ENCODE peak calls at places on chromosome 13, in nine cellular contexts. S is mucosa of descending colon, C is AG10803, Q is lung, R is small intestine, P is brain microvascular endothelial cell, U is esophagus squamous epithelium, O is fibroblast of pulmonary artery, V is pancreas. M is an unnamed sample.

GRCh38 chr13:30868806-30869470 is 37.1 kb upstream of the MEDAG start:
- DNase-seq in S (no peak), C (peak; percentile 52), Q (no peak), R (no peak), P (no peak), U (no peak), O (no peak), V (no peak), M (peak; percentile 55)

GRCh38 chr13:27504126-27504525 is 53.8 kb upstream of the MTIF3 start:
- DNase-seq in S (no peak), C (no peak), Q (no peak), R (no peak), P (no peak), U (no peak), O (no peak), V (no peak), M (no peak)

GRCh38 chr13:33015275-33015674 is 948 bp upstream of the KL start:
- DNase-seq in S (no peak), C (no peak), Q (no peak), R (no peak), P (no peak), U (no peak), O (peak; percentile 31), V (no peak), M (no peak)

GRCh38 chr13:95197548-95197947 is 103.7 kb downstream of the ABCC4 start:
- DNase-seq in S (no peak), C (no peak), Q (no peak), R (no peak), P (no peak), U (no peak), O (no peak), V (no peak), M (no peak)

GRCh38 chr13:95117092-95117491 is 184.2 kb downstream of the ABCC4 start:
- DNase-seq in S (no peak), C (no peak), Q (no peak), R (no peak), P (no peak), U (no peak), O (no peak), V (no peak), M (no peak)

GRCh38 chr13:85608255-85608829 is 190.9 kb downstream of the SLITRK6 start:
- DNase-seq in S (no peak), C (no peak), Q (no peak), R (no peak), P (no peak), U (no peak), O (no peak), V (no peak), M (no peak)

GRCh38 chr13:44052843-44053607 is 173.3 kb downstream of the LACC1 start:
- DNase-seq in S (no peak), C (peak; percentile 62), Q (peak; percentile 45), R (no peak), P (peak; percentile 79), U (no peak), O (peak; percentile 79), V (no peak), M (peak; percentile 86)

GRCh38 chr13:42968906-42969305 is 23.1 kb downstream of the EPSTI1 start:
- DNase-seq in S (peak; percentile 89), C (no peak), Q (peak; percentile 52), R (peak; percentile 83), P (no peak), U (no peak), O (no peak), V (no peak), M (no peak)

GRCh38 chr13:113047587-113047986 is 58.0 kb upstream of the F7 start:
- DNase-seq in S (peak; percentile 38), C (no peak), Q (no peak), R (no peak), P (no peak), U (no peak), O (no peak), V (peak; percentile 44), M (no peak)

GRCh38 chr13:60788156-60788829 is 391.3 kb downstream of the TDRD3 start:
- DNase-seq in S (no peak), C (no peak), Q (no peak), R (peak; percentile 40), P (no peak), U (no peak), O (peak; percentile 23), V (no peak), M (no peak)

GRCh38 chr13:36288794-36289391 is 8.7 kb downstream of the CCDC169 start:
- DNase-seq in S (no peak), C (no peak), Q (no peak), R (no peak), P (no peak), U (no peak), O (no peak), V (no peak), M (no peak)

GRCh38 chr13:99610702-99611289 is 109.5 kb downstream of the TM9SF2 start:
- DNase-seq in S (no peak), C (no peak), Q (no peak), R (no peak), P (no peak), U (no peak), O (no peak), V (no peak), M (no peak)

GRCh38 chr13:28455580-28456194 is 39.2 kb downstream of the FLT1 start:
- DNase-seq in S (no peak), C (peak; percentile 23), Q (no peak), R (no peak), P (no peak), U (no peak), O (no peak), V (no peak), M (no peak)

GRCh38 chr13:111879719-111880118 is 187.2 kb upstream of the SOX1 start:
- DNase-seq in S (no peak), C (no peak), Q (no peak), R (no peak), P (no peak), U (no peak), O (no peak), V (no peak), M (no peak)

GRCh38 chr13:62251734-62252133 is 836.1 kb upstream of the PCDH20 start:
- DNase-seq in S (no peak), C (no peak), Q (no peak), R (no peak), P (no peak), U (no peak), O (no peak), V (no peak), M (no peak)

GRCh38 chr13:99374994-99375805 is 68.0 kb upstream of the GPR183 start:
- DNase-seq in S (peak; percentile 86), C (no peak), Q (no peak), R (no peak), P (no peak), U (peak; percentile 31), O (no peak), V (no peak), M (no peak)

GRCh38 chr13:40876020-40876738 is 86.8 kb downstream of the SLC25A15 start:
- DNase-seq in S (no peak), C (no peak), Q (no peak), R (no peak), P (no peak), U (no peak), O (no peak), V (no peak), M (no peak)

GRCh38 chr13:48514776-48515175 is 18.1 kb downstream of the RCBTB2 start:
- DNase-seq in S (no peak), C (no peak), Q (no peak), R (no peak), P (no peak), U (no peak), O (no peak), V (no peak), M (no peak)

DNA sequence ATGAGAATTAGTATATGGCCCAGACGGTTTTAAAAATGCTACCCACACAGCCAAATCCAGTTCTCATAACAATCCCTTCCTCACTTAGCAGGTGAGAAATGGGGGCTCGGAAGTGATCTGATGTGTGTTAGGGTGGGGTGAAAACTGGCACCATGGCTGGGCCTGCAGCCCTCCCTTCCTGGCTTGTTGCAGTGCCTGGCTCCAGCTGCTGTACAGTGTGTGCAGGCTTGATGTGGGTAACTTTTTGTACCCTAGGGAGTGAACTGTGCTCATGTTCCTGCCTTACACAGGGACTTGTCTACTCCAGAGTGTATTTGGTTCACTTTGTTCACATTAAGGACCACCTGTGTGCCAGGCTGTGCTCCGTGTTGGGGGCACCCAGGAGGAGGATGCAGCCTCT is 177.2 kb downstream of the LMO7 start:
- DNase-seq in S (no peak), C (no peak), Q (no peak), R (no peak), P (no peak), U (no peak), O (no peak), V (no peak), M (no peak)
- H3K4me3 ChIP-seq in S (no peak overlapping the region), C (no peak overlapping the region), Q (no peak overlapping the region), R (no peak overlapping the region), P (no peak overlapping the region), U (no peak overlapping the region), O (no peak overlapping the region), V (no peak overlapping the region), M (no peak overlapping the region)

GRCh38 chr13:110126391-110126961 is 180.5 kb downstream of the COL4A1 start:
- DNase-seq in S (no peak), C (peak; percentile 96), Q (peak; percentile 39), R (no peak), P (peak; percentile 90), U (no peak), O (peak; percentile 98), V (no peak), M (peak; percentile 97)
- H3K4me3 ChIP-seq in S (no peak overlapping the region), C (peak overlapping the region; percentile 33), Q (no peak overlapping the region), R (no peak overlapping the region), P (no peak overlapping the region), U (no peak overlapping the region), O (peak overlapping the region; percentile 28), V (no peak overlapping the region), M (peak overlapping the region; percentile 8)

GRCh38 chr13:74131206-74131605 is 3.0 kb downstream of the KLF12 start:
- DNase-seq in S (no peak), C (no peak), Q (no peak), R (no peak), P (no peak), U (no peak), O (no peak), V (no peak), M (peak; percentile 36)
- H3K4me3 ChIP-seq in S (no peak overlapping the region), C (no peak overlapping the region), Q (no peak overlapping the region), R (no peak overlapping the region), P (peak overlapping the region; percentile 20), U (no peak overlapping the region), O (no peak overlapping the region), V (no peak overlapping the region), M (peak overlapping the region; percentile 11)

DNA sequence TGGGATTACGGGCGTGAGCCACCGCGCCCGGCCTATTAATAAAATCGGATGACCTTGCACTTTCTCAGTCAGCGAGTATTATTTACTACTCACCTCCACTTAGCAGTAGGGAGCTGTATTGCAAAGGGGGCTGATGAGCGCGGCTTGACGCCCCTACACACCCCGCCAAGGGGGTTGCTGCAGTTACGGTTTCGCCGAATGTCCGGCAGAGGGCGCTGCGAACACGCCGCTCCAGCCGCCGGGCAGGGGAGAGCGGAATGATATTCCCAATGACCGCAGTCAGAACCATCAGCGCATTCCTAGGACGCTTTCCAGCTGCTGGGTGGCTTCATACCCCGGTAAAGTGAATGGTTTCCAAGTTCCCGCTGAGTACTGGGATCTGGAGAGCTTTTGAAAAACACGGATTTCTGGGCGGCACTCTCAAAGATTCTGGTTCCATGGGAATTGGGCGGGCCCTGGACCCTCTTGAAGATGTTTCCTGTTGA is 30.0 kb upstream of the TPT1 start:
- DNase-seq in S (peak; percentile 72), C (peak; percentile 86), Q (peak; percentile 60), R (peak; percentile 51), P (peak; percentile 51), U (no peak), O (peak; percentile 88), V (peak; percentile 87), M (peak; percentile 82)
- H3K4me3 ChIP-seq in S (no peak overlapping the region), C (no peak overlapping the region), Q (no peak overlapping the region), R (no peak overlapping the region), P (no peak overlapping the region), U (no peak overlapping the region), O (no peak overlapping the region), V (no peak overlapping the region), M (no peak overlapping the region)

GRCh38 chr13:101408992-101409656 is 7.2 kb downstream of the NALCN start:
- DNase-seq in S (no peak), C (no peak), Q (no peak), R (no peak), P (no peak), U (no peak), O (no peak), V (no peak), M (no peak)
- H3K4me3 ChIP-seq in S (no peak overlapping the region), C (no peak overlapping the region), Q (no peak overlapping the region), R (no peak overlapping the region), P (no peak overlapping the region), U (no peak overlapping the region), O (no peak overlapping the region), V (no peak overlapping the region), M (no peak overlapping the region)

M was measured in choroid plexus epithelial cell.